ENCODE peak calls at places on chromosomes 1 and 21, in five cellular contexts. One of them, this sample, is unnamed.

GRCh38 chr21:32463889-32464300 is 51.4 kb downstream of the EVA1C start:
- DNase-seq in fibroblast of gingiva: peak; percentile 82
- DNase-seq in MCF 10A: peak; percentile 81
- DNase-seq in activated naive CD8-positive, alpha-beta T cell treated with anti-CD3 and anti-CD28 coated beads for 36 hours: no peak
- DNase-seq in nucleus accumbens: no peak
- DNase-seq in this sample: no peak

GRCh38 chr1:39061951-39062350 is 35.8 kb downstream of the NDUFS5 start:
- DNase-seq in MCF 10A: peak; percentile 42
- DNase-seq in fibroblast of gingiva: peak; percentile 49
- DNase-seq in activated naive CD8-positive, alpha-beta T cell treated with anti-CD3 and anti-CD28 coated beads for 36 hours: no peak
- DNase-seq in nucleus accumbens: no peak
- DNase-seq in this sample: no peak

GRCh38 chr1:223515416-223515815 is 122.2 kb downstream of the CCDC185 start:
- DNase-seq in fibroblast of gingiva: no peak
- DNase-seq in MCF 10A: no peak
- DNase-seq in activated naive CD8-positive, alpha-beta T cell treated with anti-CD3 and anti-CD28 coated beads for 36 hours: no peak
- DNase-seq in nucleus accumbens: no peak
- DNase-seq in this sample: no peak

GRCh38 chr1:221740941-221741363 is 937 bp downstream of the DUSP10 start:
- DNase-seq in fibroblast of gingiva: no peak
- DNase-seq in nucleus accumbens: no peak
- DNase-seq in MCF 10A: peak; percentile 51
- DNase-seq in activated naive CD8-positive, alpha-beta T cell treated with anti-CD3 and anti-CD28 coated beads for 36 hours: peak; percentile 18
- DNase-seq in this sample: no peak

GRCh38 chr21:43277481-43278351 is 108.9 kb downstream of the CRYAA start:
- DNase-seq in MCF 10A: no peak
- DNase-seq in activated naive CD8-positive, alpha-beta T cell treated with anti-CD3 and anti-CD28 coated beads for 36 hours: no peak
- DNase-seq in fibroblast of gingiva: no peak
- DNase-seq in nucleus accumbens: no peak
- DNase-seq in this sample: peak; percentile 82

GRCh38 chr1:220573836-220574235 is 45.9 kb downstream of the MARK1 start:
- DNase-seq in activated naive CD8-positive, alpha-beta T cell treated with anti-CD3 and anti-CD28 coated beads for 36 hours: no peak
- DNase-seq in nucleus accumbens: no peak
- DNase-seq in MCF 10A: no peak
- DNase-seq in fibroblast of gingiva: no peak
- DNase-seq in this sample: no peak

GRCh38 chr1:213055087-213055591 is 4.1 kb downstream of the RPS6KC1 start:
- DNase-seq in activated naive CD8-positive, alpha-beta T cell treated with anti-CD3 and anti-CD28 coated beads for 36 hours: no peak
- DNase-seq in fibroblast of gingiva: no peak
- DNase-seq in MCF 10A: peak; percentile 66
- DNase-seq in nucleus accumbens: no peak
- DNase-seq in this sample: peak; percentile 33

GRCh38 chr1:58442114-58442513 is 104.4 kb downstream of the OMA1 start:
- DNase-seq in activated naive CD8-positive, alpha-beta T cell treated with anti-CD3 and anti-CD28 coated beads for 36 hours: no peak
- DNase-seq in nucleus accumbens: no peak
- DNase-seq in fibroblast of gingiva: peak; percentile 10
- DNase-seq in MCF 10A: no peak
- DNase-seq in this sample: no peak

GRCh38 chr1:234206651-234207284 is 166.5 kb upstream of the COA6 start:
- DNase-seq in MCF 10A: peak; percentile 99
- DNase-seq in activated naive CD8-positive, alpha-beta T cell treated with anti-CD3 and anti-CD28 coated beads for 36 hours: no peak
- DNase-seq in nucleus accumbens: no peak
- DNase-seq in fibroblast of gingiva: peak; percentile 15
- DNase-seq in this sample: no peak

This sample was measured in putamen.